ENCODE peak calls at places on chromosomes 4 and X, in five cellular contexts. Y is MM.1S; F is naive thymus-derived CD4-positive, alpha-beta T cell; L is Calu3; Z is upper lobe of right lung. T is an unnamed sample.

GRCh38 chr4:136811496-136812077 is 720.7 kb downstream of the PCDH18 start:
- DNase-seq in L (no peak), Z (no peak), F (no peak), Y (no peak), T (peak)

GRCh38 chrX:107562482-107562881 is 65.8 kb upstream of the PRPS1 start:
- DNase-seq in Y (no peak), F (no peak), Z (no peak), L (no peak), T (no peak)

GRCh38 chr4:185921583-185922555 is 109.9 kb upstream of the SORBS2 start:
- DNase-seq in Z (no peak), Y (no peak), F (no peak), L (no peak), T (no peak)

GRCh38 chrX:121831601-121832000 is 784.2 kb downstream of the GLUD2 start:
- DNase-seq in Z (no peak), L (no peak), F (no peak), Y (no peak), T (no peak)

GRCh38 chrX:37348237-37349130 is 680 bp upstream of the PRRG1 start:
- DNase-seq in F (no peak), L (no peak), Z (no peak), Y (no peak), T (no peak)

GRCh38 chrX:84144281-84144680 is 43.7 kb downstream of the RPS6KA6 start:
- DNase-seq in F (no peak), L (no peak), Y (no peak), Z (no peak), T (no peak)

GRCh38 chrX:123731987-123732678 is 719 bp downstream of the THOC2 start:
- DNase-seq in F (peak), L (peak), Y (no peak), Z (peak), T (peak)

GRCh38 chrX:70044541-70045245 is 5.0 kb downstream of the AWAT2 start:
- DNase-seq in F (no peak), Z (no peak), Y (no peak), L (no peak), T (no peak)

GRCh38 chr4:139833131-139833930 is 167.7 kb downstream of the MGST2 start:
- DNase-seq in Z (no peak), Y (no peak), L (no peak), F (no peak), T (no peak)

GRCh38 chr4:181860157-181860556 is 383.0 kb upstream of the TENM3 start:
- DNase-seq in F (no peak), L (no peak), Z (no peak), Y (no peak), T (no peak)

GRCh38 chr4:73450398-73451004 is 14.5 kb downstream of the AFP start:
- DNase-seq in Z (no peak), Y (no peak), F (no peak), L (peak), T (peak)

GRCh38 chrX:101958139-101958538 is 26.3 kb upstream of the ZMAT1 start:
- DNase-seq in Y (no peak), L (no peak), F (no peak), Z (no peak), T (no peak)

GRCh38 chrX:65926095-65927019 is 113.5 kb downstream of the VSIG4 start:
- DNase-seq in Y (peak), Z (no peak), L (no peak), F (no peak), T (no peak)

GRCh38 chr4:188246488-188246887 is 107.2 kb downstream of the TRIML1 start:
- DNase-seq in F (no peak), Z (no peak), Y (no peak), L (no peak), T (no peak)

GRCh38 chr4:103400405-103400804 is 202.3 kb upstream of the CENPE start:
- DNase-seq in Y (no peak), L (no peak), Z (no peak), F (no peak), T (no peak)